ENCODE peak calls at places on chromosomes 16 and 17, in nine cellular contexts. W, P, J, E, R, X, Y, G and K are unnamed samples.

GRCh38 chr16:54110582-54110981 is 176.0 kb downstream of the IRX3 start:
- DNase-seq in G (no peak), E (no peak), Y (no peak), J (no peak), P (no peak), W (no peak), X (no peak), R (no peak), K (no peak)

GRCh38 chr17:5035356-5035755 is at the start of gene SLC52A1:
- DNase-seq in G (no peak), E (no peak), P (no peak), W (peak; percentile 17), X (no peak), R (no peak), J (no peak), Y (no peak), K (no peak)

GRCh38 chr17:7972131-7972785 is 30.2 kb upstream of the GUCY2D start:
- DNase-seq in G (no peak), W (no peak), Y (no peak), X (no peak), J (peak; percentile 16), E (peak; percentile 23), P (no peak), R (peak; percentile 9), K (no peak)

GRCh38 chr17:81004336-81005015 is 12.8 kb downstream of the CHMP6 start:
- DNase-seq in W (no peak), X (no peak), P (no peak), E (no peak), J (no peak), G (no peak), R (no peak), Y (no peak), K (no peak)

GRCh38 chr16:15757630-15758251 is 99.1 kb downstream of the MYH11 start:
- DNase-seq in G (no peak), J (no peak), P (no peak), E (no peak), R (no peak), Y (no peak), X (no peak), W (no peak), K (no peak)

GRCh38 chr17:3558603-3559269 is 1.1 kb upstream of the TRPV3 start:
- DNase-seq in G (peak; percentile 95), W (peak; percentile 94), Y (peak; percentile 86), E (peak; percentile 15), R (peak; percentile 51), P (peak; percentile 18), X (peak; percentile 48), J (no peak), K (no peak)

GRCh38 chr16:4936991-4937781 is at the start of gene PPL:
- DNase-seq in R (no peak), P (no peak), W (peak; percentile 55), E (no peak), J (peak; percentile 68), X (peak; percentile 97), Y (peak; percentile 83), G (no peak), K (peak; percentile 47)

GRCh38 chr17:62704381-62704971 is 77.0 kb downstream of the MRC2 start:
- DNase-seq in R (peak; percentile 64), P (no peak), W (peak; percentile 82), X (peak; percentile 34), G (peak; percentile 60), E (peak; percentile 16), J (no peak), Y (peak; percentile 82), K (no peak)

GRCh38 chr16:53098526-53099317 is 43.9 kb downstream of the CHD9 start:
- DNase-seq in W (peak; percentile 77), X (peak; percentile 76), J (peak; percentile 83), Y (peak; percentile 59), E (peak; percentile 97), R (peak; percentile 98), G (no peak), P (peak; percentile 45), K (no peak)

GRCh38 chr17:3683054-3683511 is 12.9 kb downstream of the P2RX5 start:
- DNase-seq in P (peak; percentile 65), R (peak; percentile 19), J (no peak), W (no peak), E (no peak), G (no peak), Y (peak; percentile 67), X (peak; percentile 47), K (peak; percentile 97)

GRCh38 chr17:20121359-20122235 is 112.4 kb downstream of the SPECC1 start:
- DNase-seq in G (no peak), E (peak; percentile 68), J (peak; percentile 47), Y (peak; percentile 73), R (peak; percentile 66), X (peak; percentile 73), W (peak; percentile 55), P (peak; percentile 76), K (peak; percentile 58)

GRCh38 chr16:69916445-69916844 is 34.7 kb upstream of the CLEC18A start:
- DNase-seq in G (no peak), W (no peak), Y (no peak), X (no peak), J (no peak), E (no peak), R (no peak), P (no peak), K (no peak)

GRCh38 chr16:391885-392335 is 5.1 kb upstream of the NME4 start:
- DNase-seq in Y (no peak), P (peak; percentile 84), W (peak; percentile 55), R (peak; percentile 92), G (peak; percentile 65), X (peak; percentile 60), E (peak; percentile 70), J (no peak), K (peak; percentile 78)

GRCh38 chr17:41781404-41782110 is 5.0 kb downstream of the JUP start:
- DNase-seq in R (no peak), G (no peak), X (no peak), J (peak; percentile 56), Y (no peak), W (no peak), E (no peak), P (no peak), K (no peak)

GRCh38 chr16:31010539-31010938 is at the start of gene STX1B:
- DNase-seq in R (no peak), G (no peak), W (no peak), E (no peak), J (no peak), Y (no peak), P (peak; percentile 61), X (no peak), K (peak; percentile 97)

GRCh38 chr17:57622886-57623433 is 122.1 kb downstream of the CCDC182 start:
- DNase-seq in Y (peak; percentile 38), X (no peak), R (peak; percentile 54), P (no peak), W (peak; percentile 48), G (no peak), E (peak; percentile 24), J (no peak), K (no peak)

GRCh38 chr17:74107107-74107506 is 96.4 kb upstream of the RPL38 start:
- DNase-seq in R (no peak), E (no peak), W (no peak), P (no peak), Y (no peak), G (no peak), X (no peak), J (no peak), K (no peak)

GRCh38 chr17:50634123-50634914 is at the start of gene ABCC3:
- DNase-seq in W (no peak), G (no peak), E (peak; percentile 38), X (peak; percentile 75), P (no peak), R (peak; percentile 54), J (peak; percentile 55), Y (peak; percentile 68), K (no peak)

GRCh38 chr17:71084219-71084618 is 914.9 kb downstream of the KCNJ2 start:
- DNase-seq in G (no peak), W (peak; percentile 49), R (peak; percentile 56), J (no peak), P (no peak), X (peak; percentile 42), Y (peak; percentile 30), E (peak; percentile 24), K (no peak)
- TF ChIP-seq CTCF in G (peak; percentile 41), W (peak; percentile 65), R (peak; percentile 53), J (no peak), P (no peak), X (no peak), Y (peak; percentile 19), E (peak; percentile 47), K (peak; percentile 76)

DNA sequence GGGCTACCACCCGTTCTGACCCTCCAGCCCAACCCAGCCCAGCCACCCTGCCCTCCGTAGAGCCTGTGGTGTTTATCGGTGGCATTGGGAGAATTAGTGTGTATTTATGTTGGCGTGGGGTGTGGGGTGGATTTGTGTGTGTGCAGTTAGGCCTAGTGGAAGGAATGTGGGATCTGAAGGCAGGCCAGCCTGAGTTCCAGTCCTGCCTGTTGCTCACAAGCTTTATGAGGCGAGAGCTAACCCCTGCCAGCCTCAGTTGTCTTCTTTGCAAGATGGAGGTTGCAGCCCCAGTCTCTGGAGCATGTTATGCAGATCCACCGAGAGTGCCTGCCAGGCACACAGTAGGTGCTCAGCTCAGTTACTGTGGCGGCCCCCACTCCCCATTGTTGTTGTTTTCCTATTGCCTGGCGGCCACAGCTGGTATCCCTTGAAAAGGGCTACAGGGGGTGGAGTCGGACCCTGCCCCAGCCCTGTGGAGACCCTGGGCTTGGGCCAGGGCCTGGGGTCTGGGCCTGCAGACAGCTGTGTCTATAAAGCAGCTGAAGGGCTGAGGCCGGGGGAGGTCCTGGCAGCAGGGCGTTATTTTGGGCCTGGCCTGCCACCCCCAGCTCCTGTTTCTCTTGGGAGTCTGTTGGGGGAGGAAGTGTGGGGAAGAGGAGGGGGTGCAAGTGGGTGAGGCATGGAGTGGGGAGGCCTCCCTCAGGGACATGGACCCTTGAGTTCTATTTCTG is 5.1 kb downstream of the ERBB2 start:
- DNase-seq in R (peak; percentile 17), G (no peak), Y (no peak), W (no peak), X (peak; percentile 77), J (no peak), P (no peak), E (peak; percentile 64), K (no peak)
- TF ChIP-seq CTCF in R (peak; percentile 13), G (peak; percentile 43), Y (no peak), W (peak; percentile 71), X (no peak), J (no peak), P (no peak), E (peak; percentile 52), K (no peak)

DNA sequence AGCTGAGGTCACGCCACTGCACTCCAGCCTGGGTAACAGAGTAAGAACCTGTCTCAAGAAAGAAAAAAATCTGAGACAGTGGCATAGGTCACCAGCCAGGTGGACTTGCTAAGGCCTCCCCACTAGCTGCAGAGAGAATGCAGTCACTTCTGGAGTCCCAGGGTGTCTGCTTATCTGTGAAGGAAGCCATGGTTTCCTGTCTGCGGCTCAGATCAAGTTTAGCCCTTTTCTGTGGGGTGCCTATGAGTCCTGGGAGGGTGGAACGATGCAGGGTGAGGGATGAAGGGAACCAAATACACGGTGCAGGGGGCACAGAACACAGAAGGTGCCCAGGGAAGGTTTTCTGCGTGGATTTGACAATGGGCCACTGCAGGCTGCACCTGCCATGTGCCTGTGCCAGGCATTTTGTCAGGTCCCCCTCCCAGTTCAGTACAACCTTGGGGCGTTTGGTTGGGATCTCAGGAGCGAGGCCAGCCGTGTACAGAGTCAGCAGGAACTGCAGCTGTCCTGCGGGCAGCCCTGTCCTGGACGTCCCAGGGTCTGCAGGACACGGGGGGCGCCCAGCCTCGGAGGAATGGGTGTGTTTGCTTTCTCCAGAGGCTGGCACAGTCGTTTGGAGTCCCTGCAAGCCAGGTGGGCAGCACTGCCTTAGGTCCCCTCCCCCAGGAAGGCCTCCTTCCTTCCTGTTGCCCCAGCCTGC is 41.8 kb downstream of the RAB11FIP4 start:
- DNase-seq in X (no peak), W (no peak), Y (no peak), R (no peak), P (peak; percentile 46), G (no peak), E (no peak), J (no peak), K (no peak)
- TF ChIP-seq CTCF in X (no peak), W (no peak), Y (no peak), R (no peak), P (no peak), G (no peak), E (no peak), J (no peak), K (no peak)

GRCh38 chr16:81350306-81350615 is 35.5 kb downstream of the GAN start:
- DNase-seq in X (no peak), E (peak; percentile 13), Y (no peak), R (peak; percentile 23), G (no peak), J (no peak), P (no peak), W (peak; percentile 35), K (no peak)
- TF ChIP-seq CTCF in X (no peak), E (no peak), Y (no peak), R (peak; percentile 19), G (no peak), J (no peak), P (no peak), W (peak; percentile 16), K (peak; percentile 11)